ENCODE peak calls at places on chromosome 1, in six cellular contexts. One of them, this sample, is unnamed.

GRCh38 chr1:24364975-24365678 is 46.0 kb downstream of the GRHL3 start:
- DNase-seq in HepG2: no peak
- DNase-seq in tibial nerve: peak; percentile 31
- DNase-seq in A549: peak; percentile 83
- DNase-seq in upper lobe of right lung: no peak
- DNase-seq in CD8-positive, alpha-beta T cell: no peak
- DNase-seq in this sample: no peak

GRCh38 chr1:246773213-246773641 is 49.0 kb downstream of the SCCPDH start:
- DNase-seq in HepG2: no peak
- DNase-seq in tibial nerve: no peak
- DNase-seq in A549: no peak
- DNase-seq in upper lobe of right lung: no peak
- DNase-seq in CD8-positive, alpha-beta T cell: no peak
- DNase-seq in this sample: no peak

GRCh38 chr1:207034998-207035397 is 2.4 kb upstream of the C1orf116 start:
- DNase-seq in HepG2: no peak
- DNase-seq in tibial nerve: no peak
- DNase-seq in A549: no peak
- DNase-seq in upper lobe of right lung: no peak
- DNase-seq in CD8-positive, alpha-beta T cell: no peak
- DNase-seq in this sample: no peak

GRCh38 chr1:156897078-156897825 is 3.7 kb downstream of the PEAR1 start:
- DNase-seq in HepG2: no peak
- DNase-seq in tibial nerve: no peak
- DNase-seq in A549: peak; percentile 63
- DNase-seq in upper lobe of right lung: no peak
- DNase-seq in CD8-positive, alpha-beta T cell: no peak
- DNase-seq in this sample: no peak

GRCh38 chr1:226776975-226777374 is 37.9 kb upstream of the ITPKB start:
- DNase-seq in HepG2: no peak
- DNase-seq in tibial nerve: no peak
- DNase-seq in A549: no peak
- DNase-seq in upper lobe of right lung: no peak
- DNase-seq in CD8-positive, alpha-beta T cell: no peak
- DNase-seq in this sample: no peak

GRCh38 chr1:41240806-41241747 is 1.0 kb downstream of the SCMH1 start:
- DNase-seq in HepG2: peak; percentile 37
- DNase-seq in tibial nerve: peak; percentile 19
- DNase-seq in A549: peak; percentile 48
- DNase-seq in upper lobe of right lung: peak; percentile 84
- DNase-seq in CD8-positive, alpha-beta T cell: peak; percentile 16
- DNase-seq in this sample: no peak

GRCh38 chr1:170533331-170533730 is 1.4 kb downstream of the GORAB start:
- DNase-seq in HepG2: no peak
- DNase-seq in tibial nerve: no peak
- DNase-seq in A549: no peak
- DNase-seq in upper lobe of right lung: no peak
- DNase-seq in CD8-positive, alpha-beta T cell: no peak
- DNase-seq in this sample: no peak

GRCh38 chr1:25167269-25168192 is 64.8 kb downstream of the SYF2 start:
- DNase-seq in HepG2: peak; percentile 93
- DNase-seq in tibial nerve: no peak
- DNase-seq in A549: peak; percentile 11
- DNase-seq in upper lobe of right lung: no peak
- DNase-seq in CD8-positive, alpha-beta T cell: no peak
- DNase-seq in this sample: no peak

GRCh38 chr1:47689894-47690293 is 252.1 kb downstream of the FOXD2 start:
- DNase-seq in HepG2: no peak
- DNase-seq in tibial nerve: no peak
- DNase-seq in A549: no peak
- DNase-seq in upper lobe of right lung: peak; percentile 18
- DNase-seq in CD8-positive, alpha-beta T cell: no peak
- DNase-seq in this sample: no peak

GRCh38 chr1:202029171-202029665 is 18.8 kb downstream of the ELF3 start:
- DNase-seq in HepG2: no peak
- DNase-seq in tibial nerve: no peak
- DNase-seq in A549: peak; percentile 83
- DNase-seq in upper lobe of right lung: no peak
- DNase-seq in CD8-positive, alpha-beta T cell: no peak
- DNase-seq in this sample: no peak

GRCh38 chr1:69700770-69701169 is 133.0 kb downstream of the LRRC7 start:
- DNase-seq in HepG2: peak; percentile 13
- DNase-seq in tibial nerve: no peak
- DNase-seq in A549: peak; percentile 18
- DNase-seq in upper lobe of right lung: no peak
- DNase-seq in CD8-positive, alpha-beta T cell: no peak
- DNase-seq in this sample: peak; percentile 8

GRCh38 chr1:32897082-32898049 is 3.8 kb downstream of the TMEM54 start:
- DNase-seq in HepG2: no peak
- DNase-seq in tibial nerve: no peak
- DNase-seq in A549: no peak
- DNase-seq in upper lobe of right lung: no peak
- DNase-seq in CD8-positive, alpha-beta T cell: no peak
- DNase-seq in this sample: no peak

GRCh38 chr1:32346532-32347157 is 10.6 kb upstream of the MARCKSL1 start:
- DNase-seq in HepG2: no peak
- DNase-seq in tibial nerve: no peak
- DNase-seq in A549: no peak
- DNase-seq in upper lobe of right lung: no peak
- DNase-seq in CD8-positive, alpha-beta T cell: no peak
- DNase-seq in this sample: no peak

GRCh38 chr1:227245613-227246320 is 72.5 kb downstream of the CDC42BPA start:
- DNase-seq in HepG2: no peak
- DNase-seq in tibial nerve: no peak
- DNase-seq in A549: no peak
- DNase-seq in upper lobe of right lung: no peak
- DNase-seq in CD8-positive, alpha-beta T cell: no peak
- DNase-seq in this sample: no peak

GRCh38 chr1:41418868-41419583 is 57.8 kb downstream of the FOXO6 start:
- DNase-seq in HepG2: peak; percentile 34
- DNase-seq in tibial nerve: peak; percentile 18
- DNase-seq in A549: peak; percentile 67
- DNase-seq in upper lobe of right lung: peak; percentile 84
- DNase-seq in CD8-positive, alpha-beta T cell: no peak
- DNase-seq in this sample: no peak

DNA sequence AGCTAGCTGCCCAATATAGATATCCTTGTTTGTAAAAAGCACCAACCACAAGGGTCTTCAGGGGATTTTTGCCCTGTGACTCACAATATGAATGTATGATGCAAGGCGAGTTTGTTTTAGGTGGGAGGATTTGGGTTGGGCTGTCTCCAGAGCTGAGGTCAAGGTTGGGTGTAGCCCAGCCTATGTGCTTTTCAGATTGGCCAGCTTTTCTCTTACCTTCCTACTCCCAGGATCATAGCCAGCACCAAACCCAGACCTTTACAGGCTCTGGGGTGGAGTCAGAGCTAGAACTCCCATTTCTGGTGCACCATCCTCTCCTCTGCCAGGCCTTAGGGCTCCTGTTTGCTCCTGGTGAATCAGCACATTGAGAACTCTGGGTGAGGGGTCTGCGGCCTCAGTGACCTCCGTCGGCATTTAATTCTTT is 55.6 kb upstream of the GCLM start:
- DNase-seq in HepG2: peak; percentile 90
- DNase-seq in tibial nerve: no peak
- DNase-seq in A549: peak; percentile 91
- DNase-seq in upper lobe of right lung: no peak
- DNase-seq in CD8-positive, alpha-beta T cell: no peak
- DNase-seq in this sample: no peak
- H3K4me3 ChIP-seq in HepG2: no peak overlapping the region
- H3K4me3 ChIP-seq in tibial nerve: no peak overlapping the region
- H3K4me3 ChIP-seq in A549: no peak overlapping the region
- H3K4me3 ChIP-seq in upper lobe of right lung: no peak overlapping the region
- H3K4me3 ChIP-seq in CD8-positive, alpha-beta T cell: no peak overlapping the region
- H3K4me3 ChIP-seq in this sample: no peak overlapping the region

GRCh38 chr1:155032886-155033285 is 695 bp downstream of the DCST2 start:
- DNase-seq in HepG2: no peak
- DNase-seq in tibial nerve: no peak
- DNase-seq in A549: no peak
- DNase-seq in upper lobe of right lung: no peak
- DNase-seq in CD8-positive, alpha-beta T cell: no peak
- DNase-seq in this sample: no peak

GRCh38 chr1:155037851-155038441 is 4.3 kb downstream of the DCST1 start:
- DNase-seq in HepG2: no peak
- DNase-seq in tibial nerve: no peak
- DNase-seq in A549: no peak
- DNase-seq in upper lobe of right lung: no peak
- DNase-seq in CD8-positive, alpha-beta T cell: no peak
- DNase-seq in this sample: no peak

GRCh38 chr1:155037043-155037442 is 3.4 kb downstream of the DCST1 start:
- DNase-seq in HepG2: no peak
- DNase-seq in tibial nerve: no peak
- DNase-seq in A549: no peak
- DNase-seq in upper lobe of right lung: no peak
- DNase-seq in CD8-positive, alpha-beta T cell: no peak
- DNase-seq in this sample: no peak

GRCh38 chr1:155033524-155033923 is at the start of the genes DCST1 and DCST2:
- DNase-seq in HepG2: no peak
- DNase-seq in tibial nerve: no peak
- DNase-seq in A549: no peak
- DNase-seq in upper lobe of right lung: no peak
- DNase-seq in CD8-positive, alpha-beta T cell: no peak
- DNase-seq in this sample: no peak

DNA sequence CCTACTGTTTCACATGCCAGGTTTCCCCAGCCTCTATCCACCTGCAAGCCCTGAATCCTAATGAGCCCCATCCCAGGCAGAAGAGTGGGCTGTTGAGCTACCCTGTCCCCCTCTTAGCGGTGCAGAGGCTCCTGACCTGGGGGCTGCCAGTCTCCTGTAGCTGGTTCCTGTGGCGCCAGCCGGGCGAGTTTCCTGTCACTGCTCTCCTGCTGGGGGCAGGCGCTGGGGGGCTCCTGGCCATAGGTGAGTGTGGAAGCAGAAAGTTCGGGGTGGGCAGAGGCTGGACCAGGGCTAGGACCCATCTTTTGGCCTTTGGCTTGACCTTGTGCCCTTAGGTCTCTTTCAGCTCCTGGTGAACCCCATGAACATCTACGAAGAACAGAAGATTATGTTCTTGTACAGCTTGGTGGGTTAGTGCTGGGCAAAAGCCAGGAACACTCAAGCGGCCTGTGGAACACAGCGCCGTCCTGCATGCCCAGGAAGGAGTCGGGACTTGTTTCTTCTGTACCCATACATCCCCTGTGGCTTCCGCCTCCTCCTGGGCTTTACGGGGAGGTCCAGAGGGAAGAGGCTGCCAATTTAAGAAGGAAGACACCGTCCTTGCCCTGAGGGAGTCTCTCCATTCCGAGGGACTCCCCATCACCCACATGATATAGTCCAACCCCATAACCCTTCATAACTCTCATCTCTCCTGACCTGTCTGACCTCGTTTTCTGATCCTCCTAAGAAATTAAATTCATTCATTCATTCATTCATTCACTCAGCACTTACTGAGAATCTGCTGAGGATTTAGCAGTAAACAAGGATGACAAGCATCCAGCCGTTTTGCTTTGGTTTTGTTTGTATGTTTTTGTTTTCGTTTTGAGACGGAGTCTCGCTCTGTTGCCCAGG is 939 bp downstream of the DCST1 start:
- DNase-seq in HepG2: no peak
- DNase-seq in tibial nerve: no peak
- DNase-seq in A549: no peak
- DNase-seq in upper lobe of right lung: no peak
- DNase-seq in CD8-positive, alpha-beta T cell: no peak
- DNase-seq in this sample: no peak
- TF ChIP-seq CTCF in HepG2: no peak
- TF ChIP-seq CTCF in tibial nerve: no peak
- TF ChIP-seq CTCF in A549: no peak
- TF ChIP-seq CTCF in upper lobe of right lung: no peak
- TF ChIP-seq CTCF in CD8-positive, alpha-beta T cell: no peak
- TF ChIP-seq CTCF in this sample: no peak

DNA sequence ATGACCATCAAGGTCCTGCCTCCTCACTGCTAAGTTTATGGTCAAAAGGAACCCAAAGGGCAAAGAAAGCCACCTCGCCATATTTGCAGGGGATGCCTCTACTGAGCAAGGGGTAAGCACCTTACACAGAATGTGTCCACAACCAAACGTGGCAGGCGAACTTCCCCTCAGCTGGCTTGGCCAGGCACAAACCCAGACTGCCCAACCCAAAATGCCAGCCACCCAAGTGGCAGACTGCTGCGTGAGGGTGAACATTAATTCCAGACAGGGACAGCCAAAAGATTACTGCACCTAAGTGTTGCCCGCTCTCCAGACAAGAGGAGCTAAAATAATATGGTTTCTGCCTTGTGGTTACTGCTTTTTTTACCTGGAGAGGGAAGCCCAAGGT is 16.0 kb downstream of the ZNF697 start:
- DNase-seq in HepG2: no peak
- DNase-seq in tibial nerve: no peak
- DNase-seq in A549: no peak
- DNase-seq in upper lobe of right lung: no peak
- DNase-seq in CD8-positive, alpha-beta T cell: no peak
- DNase-seq in this sample: no peak
- H3K4me3 ChIP-seq in HepG2: no peak overlapping the region
- H3K4me3 ChIP-seq in tibial nerve: no peak overlapping the region
- H3K4me3 ChIP-seq in A549: no peak overlapping the region
- H3K4me3 ChIP-seq in upper lobe of right lung: no peak overlapping the region
- H3K4me3 ChIP-seq in CD8-positive, alpha-beta T cell: no peak overlapping the region
- H3K4me3 ChIP-seq in this sample: no peak overlapping the region

DNA sequence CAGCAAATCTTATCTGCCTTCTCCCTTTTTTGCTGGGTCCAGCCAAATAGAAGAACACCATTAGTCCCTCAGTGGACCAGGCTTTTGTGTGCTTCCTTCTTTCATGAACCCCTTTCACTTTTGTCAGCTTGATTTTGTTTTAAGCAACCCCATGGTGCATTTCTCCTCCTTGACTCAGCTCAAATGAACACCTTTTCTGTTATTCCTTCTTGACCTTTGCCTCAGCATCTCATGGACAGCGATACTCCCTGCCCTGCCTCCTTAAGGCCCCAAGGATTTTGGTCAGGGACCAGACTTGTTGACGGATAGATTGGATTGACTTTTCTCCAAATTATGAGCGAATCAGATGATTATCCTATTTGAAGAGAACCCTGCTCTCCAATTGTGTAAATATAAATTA is 356.6 kb upstream of the USP24 start:
- DNase-seq in HepG2: no peak
- DNase-seq in tibial nerve: no peak
- DNase-seq in A549: no peak
- DNase-seq in upper lobe of right lung: no peak
- DNase-seq in CD8-positive, alpha-beta T cell: no peak
- DNase-seq in this sample: no peak
- TF ChIP-seq CTCF in HepG2: no peak
- TF ChIP-seq CTCF in tibial nerve: no peak
- TF ChIP-seq CTCF in A549: no peak
- TF ChIP-seq CTCF in upper lobe of right lung: no peak
- TF ChIP-seq CTCF in CD8-positive, alpha-beta T cell: no peak
- TF ChIP-seq CTCF in this sample: no peak